ENCODE peak calls at places on chromosomes 5 and 9, in four cellular contexts. One of them, this sample, is unnamed.

GRCh38 chr5:119339965-119340364 is 15.9 kb upstream of the TNFAIP8 start:
- DNase-seq in HL-60: no peak
- DNase-seq in GM12878: no peak
- DNase-seq in K562: peak
- DNase-seq in this sample: no peak

GRCh38 chr5:102036927-102037326 is 259.2 kb downstream of the SLCO4C1 start:
- DNase-seq in HL-60: no peak
- DNase-seq in GM12878: no peak
- DNase-seq in K562: no peak
- DNase-seq in this sample: no peak

GRCh38 chr5:100950975-100951374 is 47.9 kb upstream of the ST8SIA4 start:
- DNase-seq in HL-60: peak
- DNase-seq in GM12878: no peak
- DNase-seq in K562: no peak
- DNase-seq in this sample: no peak

GRCh38 chr5:43227655-43228054 is 35.6 kb downstream of the NIM1K start:
- DNase-seq in HL-60: no peak
- DNase-seq in GM12878: no peak
- DNase-seq in K562: peak
- DNase-seq in this sample: no peak

GRCh38 chr9:136527721-136528710 is 17.8 kb downstream of the NOTCH1 start:
- DNase-seq in HL-60: no peak
- DNase-seq in GM12878: no peak
- DNase-seq in K562: peak
- DNase-seq in this sample: no peak

GRCh38 chr5:157143127-157143959 is 678 bp upstream of the MED7 start:
- DNase-seq in HL-60: no peak
- DNase-seq in GM12878: no peak
- DNase-seq in K562: peak
- DNase-seq in this sample: no peak

GRCh38 chr9:83266618-83267543 is 203.9 kb upstream of the RASEF start:
- DNase-seq in HL-60: no peak
- DNase-seq in GM12878: no peak
- DNase-seq in K562: peak
- DNase-seq in this sample: no peak

GRCh38 chr5:143653766-143654282 is 158.1 kb upstream of the HMHB1 start:
- DNase-seq in HL-60: no peak
- DNase-seq in GM12878: no peak
- DNase-seq in K562: no peak
- DNase-seq in this sample: no peak

GRCh38 chr5:59587489-59588337 is 305.8 kb downstream of the PDE4D start:
- DNase-seq in HL-60: no peak
- DNase-seq in GM12878: no peak
- DNase-seq in K562: no peak
- DNase-seq in this sample: no peak

GRCh38 chr9:10678790-10679189 is 66.0 kb upstream of the PTPRD start:
- DNase-seq in HL-60: no peak
- DNase-seq in GM12878: no peak
- DNase-seq in K562: no peak
- DNase-seq in this sample: no peak

GRCh38 chr5:59525310-59525709 is 368.2 kb downstream of the PDE4D start:
- DNase-seq in HL-60: no peak
- DNase-seq in GM12878: no peak
- DNase-seq in K562: no peak
- DNase-seq in this sample: no peak

DNA sequence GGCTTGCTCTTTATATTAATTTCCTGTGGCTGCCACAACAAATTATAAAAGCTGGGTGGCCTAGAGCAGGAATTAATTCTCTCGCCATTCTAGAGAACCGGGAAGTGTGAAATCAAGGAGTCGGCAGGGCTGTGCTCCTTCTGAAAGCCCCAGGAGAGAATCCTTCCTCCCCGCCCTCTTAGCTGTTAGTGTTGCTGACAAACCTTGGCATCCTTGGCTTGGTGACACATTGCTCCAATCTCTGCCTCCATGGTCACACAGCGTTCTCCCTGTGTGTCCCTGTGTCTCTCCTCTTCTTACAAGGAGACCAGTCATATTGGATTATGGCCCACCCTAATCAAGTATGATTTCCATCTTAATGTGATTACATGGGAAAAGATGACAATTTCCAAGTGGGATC is 55.9 kb upstream of the NEURL1B start:
- DNase-seq in HL-60: no peak
- DNase-seq in GM12878: no peak
- DNase-seq in K562: no peak
- DNase-seq in this sample: no peak
- TF ChIP-seq SPI1 in HL-60: no peak
- TF ChIP-seq SPI1 in GM12878: no peak
- TF ChIP-seq SPI1 in K562: no peak
- TF ChIP-seq SPI1 in this sample: no peak

GRCh38 chr9:91761362-91761761 is 188.7 kb downstream of the ROR2 start:
- DNase-seq in HL-60: no peak
- DNase-seq in GM12878: no peak
- DNase-seq in K562: no peak
- DNase-seq in this sample: no peak
- TF ChIP-seq POLR2AphosphoS5 in HL-60: no peak
- TF ChIP-seq POLR2AphosphoS5 in GM12878: no peak
- TF ChIP-seq POLR2AphosphoS5 in K562: no peak
- TF ChIP-seq POLR2AphosphoS5 in this sample: no peak

DNA sequence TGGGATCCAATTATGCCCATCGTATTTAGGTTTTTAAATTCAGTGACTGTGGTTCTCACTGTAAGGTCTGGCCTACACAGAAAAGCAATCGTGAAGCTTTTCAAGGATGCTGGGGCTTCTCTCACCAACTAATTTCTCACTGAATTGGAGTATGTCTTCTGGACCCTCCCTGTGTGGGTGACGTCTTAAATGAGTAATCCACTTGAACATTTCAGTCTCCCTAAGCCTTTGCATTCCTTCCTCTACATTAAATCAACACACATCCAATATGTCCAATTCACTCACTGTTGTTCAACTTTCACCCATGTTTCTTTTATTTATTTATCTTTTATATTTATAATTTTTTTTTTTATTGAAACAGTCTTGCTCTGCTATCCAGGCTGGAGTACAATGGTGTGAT is 12.5 kb upstream of the BTF3 start:
- DNase-seq in HL-60: no peak
- DNase-seq in GM12878: no peak
- DNase-seq in K562: no peak
- DNase-seq in this sample: no peak
- TF ChIP-seq SPI1 in HL-60: no peak
- TF ChIP-seq SPI1 in GM12878: no peak
- TF ChIP-seq SPI1 in K562: no peak
- TF ChIP-seq SPI1 in this sample: no peak

DNA sequence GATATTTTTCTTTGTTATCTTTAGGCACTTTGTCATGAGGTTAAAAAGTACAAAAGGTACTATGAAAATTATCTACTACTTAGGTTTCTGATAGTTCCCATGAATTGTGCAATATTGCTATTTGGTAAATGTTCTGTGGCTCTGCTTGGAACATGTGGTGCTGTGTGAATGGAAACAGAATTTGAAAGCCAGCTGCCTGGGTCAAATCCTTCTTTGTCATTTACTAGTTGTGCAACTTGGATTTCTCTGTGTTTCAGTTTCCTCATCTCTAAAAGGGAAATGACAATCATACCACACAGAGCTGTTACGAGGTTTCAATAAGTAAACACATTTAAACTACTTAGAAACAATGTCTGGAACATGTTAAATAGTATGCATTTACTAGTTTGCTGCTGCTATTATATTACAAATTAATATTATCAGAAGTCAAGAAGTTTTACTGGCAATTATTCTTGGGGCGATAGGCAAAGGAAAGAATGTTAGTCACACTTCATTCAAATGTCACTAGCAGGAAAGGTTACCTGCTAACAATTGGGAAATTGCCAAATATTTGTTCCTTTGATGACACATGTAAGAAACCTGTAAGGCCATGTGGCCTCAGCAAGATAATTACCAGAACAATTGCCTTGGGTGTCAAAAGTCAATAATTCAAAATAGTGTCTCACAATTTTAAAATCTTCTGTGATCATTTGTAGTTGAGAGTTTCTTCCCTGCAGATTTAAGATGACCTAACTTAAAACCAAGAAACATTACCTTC is 184.8 kb downstream of the KIAA0825 start:
- DNase-seq in HL-60: peak
- DNase-seq in GM12878: no peak
- DNase-seq in K562: no peak
- DNase-seq in this sample: no peak
- TF ChIP-seq POLR2AphosphoS5 in HL-60: peak
- TF ChIP-seq POLR2AphosphoS5 in GM12878: no peak
- TF ChIP-seq POLR2AphosphoS5 in K562: no peak
- TF ChIP-seq POLR2AphosphoS5 in this sample: no peak

GRCh38 chr5:80959768-80960442 is at the start of gene RASGRF2:
- DNase-seq in HL-60: no peak
- DNase-seq in GM12878: no peak
- DNase-seq in K562: no peak
- DNase-seq in this sample: peak
- TF ChIP-seq SPI1 in HL-60: no peak
- TF ChIP-seq SPI1 in GM12878: no peak
- TF ChIP-seq SPI1 in K562: no peak
- TF ChIP-seq SPI1 in this sample: no peak

DNA sequence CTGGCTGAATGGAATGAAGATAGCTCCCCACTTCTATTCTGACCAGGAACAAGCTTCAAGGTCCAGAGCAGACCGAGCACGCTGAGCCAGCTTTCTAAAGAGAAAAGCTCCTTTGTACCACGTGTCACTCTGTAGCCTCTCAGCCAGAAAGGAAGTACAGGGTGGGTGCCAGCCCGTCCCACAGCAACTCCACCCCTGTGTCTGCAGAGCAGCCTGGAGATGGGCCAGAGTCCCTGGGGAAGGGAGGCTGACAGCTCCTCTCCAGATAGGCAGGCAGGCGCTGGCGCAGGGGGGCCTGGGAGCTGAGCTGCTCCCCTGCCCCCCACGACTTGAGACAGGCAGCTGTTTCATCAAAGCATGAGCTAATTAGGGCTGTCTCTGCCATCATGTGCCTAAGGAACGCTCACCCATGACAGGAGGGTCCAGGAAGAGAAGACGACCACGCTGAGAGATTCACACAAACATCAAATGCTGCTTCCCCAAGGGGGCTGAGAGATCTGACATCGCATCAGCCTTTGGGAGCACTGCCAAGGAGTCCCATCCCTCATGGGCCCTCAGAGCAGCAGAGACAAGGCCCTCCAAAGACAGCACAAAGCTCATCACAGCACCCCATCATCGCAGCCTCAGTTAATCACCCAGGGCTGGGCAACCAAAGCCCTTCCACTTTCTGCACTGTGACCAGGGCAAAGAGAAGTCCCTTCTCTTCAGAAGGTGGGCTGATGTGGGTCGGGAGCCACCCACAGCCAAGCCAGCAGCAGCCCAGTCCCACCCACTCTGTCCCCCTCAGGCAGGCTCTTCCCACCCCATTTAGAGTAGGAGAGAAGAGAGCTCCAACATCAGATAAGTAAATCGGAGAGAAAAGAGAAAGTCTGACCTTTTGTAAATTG is 78.5 kb upstream of the LRRTM2 start:
- DNase-seq in HL-60: no peak
- DNase-seq in GM12878: no peak
- DNase-seq in K562: peak
- DNase-seq in this sample: peak
- TF ChIP-seq POLR2AphosphoS5 in HL-60: no peak
- TF ChIP-seq POLR2AphosphoS5 in GM12878: no peak
- TF ChIP-seq POLR2AphosphoS5 in K562: no peak
- TF ChIP-seq POLR2AphosphoS5 in this sample: no peak

DNA sequence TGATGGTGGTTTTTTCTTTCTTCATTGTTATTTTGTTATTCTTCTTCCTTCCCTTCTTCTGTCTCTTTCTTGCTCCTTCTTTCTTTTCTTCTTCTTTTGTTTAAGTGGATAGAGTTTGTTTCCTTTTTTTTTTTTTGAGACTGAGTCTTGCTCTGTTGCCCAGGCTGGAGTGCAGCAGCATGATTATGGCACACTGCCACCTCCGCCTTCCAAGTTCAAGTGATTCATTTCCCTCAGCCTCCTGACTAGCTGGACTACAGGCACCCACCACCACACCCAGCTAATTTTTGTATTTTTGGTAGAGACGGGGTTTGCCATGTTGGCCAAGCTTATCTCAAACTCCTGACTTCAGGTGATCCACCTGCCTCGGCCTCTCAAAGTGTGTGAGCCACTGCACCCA is 40.3 kb downstream of the JAK2 start:
- DNase-seq in HL-60: no peak
- DNase-seq in GM12878: no peak
- DNase-seq in K562: no peak
- DNase-seq in this sample: no peak
- TF ChIP-seq SPI1 in HL-60: no peak
- TF ChIP-seq SPI1 in GM12878: no peak
- TF ChIP-seq SPI1 in K562: no peak
- TF ChIP-seq SPI1 in this sample: no peak

GRCh38 chr5:11869203-11869602 is 35.0 kb downstream of the CTNND2 start:
- DNase-seq in HL-60: no peak
- DNase-seq in GM12878: no peak
- DNase-seq in K562: no peak
- DNase-seq in this sample: no peak

GRCh38 chr5:11863920-11864319 is 40.3 kb downstream of the CTNND2 start:
- DNase-seq in HL-60: no peak
- DNase-seq in GM12878: no peak
- DNase-seq in K562: no peak
- DNase-seq in this sample: no peak
- TF ChIP-seq POLR2AphosphoS5 in HL-60: no peak
- TF ChIP-seq POLR2AphosphoS5 in GM12878: no peak
- TF ChIP-seq POLR2AphosphoS5 in K562: no peak
- TF ChIP-seq POLR2AphosphoS5 in this sample: no peak